ENCODE peak calls at places on chromosomes 16 and 17, in six cellular contexts. I, E, T, R, H and G are unnamed samples.

GRCh38 chr17:10585529-10585928 is 36.1 kb upstream of the MYH2 start:
- DNase-seq in I (no peak), E (no peak), T (no peak), R (no peak), H (no peak), G (no peak)

GRCh38 chr17:179721-180379 is 1.6 kb downstream of the DOC2B start:
- DNase-seq in E (no peak), T (no peak), R (no peak), I (no peak), H (no peak), G (no peak)

GRCh38 chr17:73750975-73751374 is 106.7 kb upstream of the SDK2 start:
- DNase-seq in H (no peak), T (no peak), R (no peak), I (no peak), E (no peak), G (no peak)

GRCh38 chr16:67847064-67847861 is at the start of gene CENPT:
- DNase-seq in H (peak; percentile 63), R (peak; percentile 62), I (peak; percentile 46), E (peak; percentile 75), T (peak; percentile 24), G (peak; percentile 80)

GRCh38 chr17:59786536-59787319 is 79.3 kb downstream of the VMP1 start:
- DNase-seq in R (peak; percentile 95), H (peak; percentile 100), T (peak; percentile 76), I (peak; percentile 92), E (peak; percentile 40), G (peak; percentile 27)

GRCh38 chr16:10694306-10694705 is 424 bp downstream of the TEKT5 start:
- DNase-seq in H (no peak), E (no peak), R (no peak), T (no peak), I (no peak), G (no peak)

GRCh38 chr16:52439171-52439701 is 107.7 kb downstream of the TOX3 start:
- DNase-seq in T (no peak), R (no peak), H (no peak), E (no peak), I (no peak), G (no peak)

GRCh38 chr16:15961060-15961511 is 11.7 kb downstream of the ABCC1 start:
- DNase-seq in T (peak; percentile 71), H (peak; percentile 49), I (no peak), E (no peak), R (no peak), G (no peak)

GRCh38 chr16:50509521-50510341 is 38.5 kb upstream of the NKD1 start:
- DNase-seq in E (no peak), I (peak; percentile 10), H (peak; percentile 23), R (no peak), T (peak; percentile 60), G (no peak)

GRCh38 chr16:88458039-88458772 is 5.1 kb downstream of the ZFPM1 start:
- DNase-seq in H (peak; percentile 22), E (no peak), R (no peak), T (no peak), I (no peak), G (no peak)

GRCh38 chr17:75404739-75405364 is 626 bp downstream of the GRB2 start:
- DNase-seq in R (peak; percentile 37), H (peak; percentile 55), T (peak; percentile 63), E (peak; percentile 48), I (peak; percentile 41), G (no peak)

GRCh38 chr16:80314042-80314441 is 226.8 kb upstream of the DYNLRB2 start:
- DNase-seq in R (no peak), E (no peak), T (no peak), I (no peak), H (no peak), G (no peak)

GRCh38 chr17:40707720-40708119 is 4.2 kb upstream of the KRT24 start:
- DNase-seq in T (no peak), H (no peak), E (no peak), R (no peak), I (no peak), G (no peak)

GRCh38 chr17:76820523-76820922 is 47.7 kb upstream of the MGAT5B start:
- DNase-seq in E (no peak), T (no peak), I (no peak), R (no peak), H (no peak), G (no peak)

GRCh38 chr17:46916623-46917022 is 6.3 kb upstream of the GOSR2 start:
- DNase-seq in R (no peak), E (no peak), T (no peak), H (no peak), I (no peak), G (no peak)

GRCh38 chr17:50175035-50175788 is 9.4 kb downstream of the SGCA start:
- DNase-seq in R (no peak), I (no peak), T (no peak), E (no peak), H (no peak), G (no peak)

GRCh38 chr17:55567240-55568216 is 56.3 kb upstream of the SMIM36 start:
- DNase-seq in T (no peak), R (no peak), H (peak; percentile 21), I (no peak), E (no peak), G (no peak)

GRCh38 chr16:56424791-56425438 is 430 bp downstream of the AMFR start:
- DNase-seq in I (peak; percentile 23), H (peak; percentile 12), R (peak; percentile 25), T (peak; percentile 37), E (peak; percentile 14), G (peak; percentile 14)

GRCh38 chr16:56675685-56676210 is 6.1 kb downstream of the MT1H start:
- DNase-seq in H (no peak), R (no peak), T (peak; percentile 50), I (no peak), E (no peak), G (no peak)

GRCh38 chr17:222172-222571 is 40.7 kb upstream of the DOC2B start:
- DNase-seq in I (no peak), T (no peak), H (no peak), R (no peak), E (no peak), G (no peak)

GRCh38 chr16:66970775-66971725 is 10.0 kb downstream of the CES3 start:
- DNase-seq in R (peak; percentile 41), I (no peak), H (no peak), T (no peak), E (peak; percentile 67), G (no peak)

GRCh38 chr17:4307179-4307930 is 43.6 kb upstream of the ANKFY1 start:
- DNase-seq in R (no peak), T (no peak), H (no peak), I (no peak), E (no peak), G (no peak)

GRCh38 chr16:48496571-48497095 is 111.4 kb upstream of the SIAH1 start:
- DNase-seq in E (no peak), T (no peak), R (no peak), H (no peak), I (no peak), G (no peak)

GRCh38 chr16:30941600-30942420 is 7.1 kb upstream of the ORAI3 start:
- DNase-seq in E (peak; percentile 76), I (peak; percentile 87), R (peak; percentile 79), T (peak; percentile 79), H (peak; percentile 72), G (peak; percentile 91)

GRCh38 chr17:8485491-8485890 is 49.8 kb downstream of the NDEL1 start:
- DNase-seq in H (no peak), I (no peak), E (no peak), T (no peak), R (no peak), G (no peak)